ENCODE peak calls at places on chromosome 7, in six cellular contexts. N is neural crest cell, R is pancreas, M is type B pancreatic cell, H is HFFc6, I is astrocyte of the spinal cord. O is an unnamed sample.

GRCh38 chr7:44700322-44700721 is 48.3 kb upstream of the ZMIZ2 start:
- DNase-seq in N (no peak), R (no peak), M (no peak), H (no peak), I (no peak), O (no peak)

GRCh38 chr7:128740996-128741395 is 1.8 kb downstream of the CALU start:
- DNase-seq in N (no peak), R (no peak), M (no peak), H (no peak), I (peak; percentile 46), O (no peak)

GRCh38 chr7:114979388-114979787 is 57.5 kb downstream of the MDFIC start:
- DNase-seq in N (no peak), R (peak; percentile 61), M (no peak), H (no peak), I (peak; percentile 61), O (peak; percentile 13)

GRCh38 chr7:108124820-108125219 is 5.3 kb downstream of the LAMB4 start:
- DNase-seq in N (no peak), R (no peak), M (no peak), H (no peak), I (no peak), O (no peak)

GRCh38 chr7:73770002-73770859 is at the start of gene CLDN3:
- DNase-seq in N (no peak), R (peak; percentile 98), M (peak; percentile 77), H (no peak), I (no peak), O (no peak)

GRCh38 chr7:3234851-3235250 is 66.2 kb upstream of the SDK1 start:
- DNase-seq in N (no peak), R (no peak), M (peak; percentile 10), H (no peak), I (no peak), O (no peak)

GRCh38 chr7:142752376-142753225 is 3.3 kb downstream of the PRSS1 start:
- DNase-seq in N (no peak), R (no peak), M (no peak), H (no peak), I (no peak), O (no peak)

GRCh38 chr7:3912291-3912690 is 611.2 kb downstream of the SDK1 start:
- DNase-seq in N (no peak), R (no peak), M (no peak), H (no peak), I (no peak), O (no peak)

GRCh38 chr7:145862212-145862611 is 254.4 kb upstream of the CNTNAP2 start:
- DNase-seq in N (no peak), R (no peak), M (no peak), H (no peak), I (no peak), O (no peak)

GRCh38 chr7:47293884-47294568 is 287.9 kb downstream of the TNS3 start:
- DNase-seq in N (no peak), R (no peak), M (no peak), H (peak; percentile 76), I (no peak), O (peak; percentile 44)

GRCh38 chr7:12729112-12729511 is 41.7 kb downstream of the ARL4A start:
- DNase-seq in N (no peak), R (peak; percentile 23), M (no peak), H (no peak), I (peak; percentile 65), O (peak; percentile 88)

GRCh38 chr7:47937065-47937687 is 11.1 kb downstream of the PKD1L1 start:
- DNase-seq in N (no peak), R (no peak), M (no peak), H (no peak), I (peak; percentile 43), O (no peak)

GRCh38 chr7:2730846-2731770 is 43.1 kb downstream of the AMZ1 start:
- DNase-seq in N (no peak), R (no peak), M (peak; percentile 61), H (no peak), I (no peak), O (no peak)

GRCh38 chr7:47520408-47520807 is 61.5 kb downstream of the TNS3 start:
- DNase-seq in N (no peak), R (no peak), M (no peak), H (peak; percentile 13), I (peak; percentile 77), O (peak; percentile 51)

GRCh38 chr7:89837515-89837914 is 316.8 kb upstream of the STEAP1 start:
- DNase-seq in N (no peak), R (no peak), M (no peak), H (no peak), I (peak; percentile 73), O (no peak)

GRCh38 chr7:16479587-16479986 is 14.0 kb upstream of the SOSTDC1 start:
- DNase-seq in N (no peak), R (no peak), M (no peak), H (no peak), I (no peak), O (no peak)

GRCh38 chr7:158396982-158397862 is 190.4 kb downstream of the PTPRN2 start:
- DNase-seq in N (no peak), R (no peak), M (no peak), H (no peak), I (no peak), O (no peak)

GRCh38 chr7:113710310-113711106 is 208.3 kb downstream of the PPP1R3A start:
- DNase-seq in N (peak; percentile 45), R (peak; percentile 24), M (no peak), H (peak; percentile 75), I (peak; percentile 86), O (no peak)

GRCh38 chr7:151727579-151728285 is 149.2 kb downstream of the PRKAG2 start:
- DNase-seq in N (no peak), R (no peak), M (no peak), H (peak; percentile 98), I (peak; percentile 94), O (peak; percentile 53)

GRCh38 chr7:20834656-20835055 is 48.0 kb upstream of the SP8 start:
- DNase-seq in N (no peak), R (no peak), M (no peak), H (no peak), I (no peak), O (no peak)
- TF ChIP-seq CTCF in N (peak; percentile 46), R (no peak), M (peak; percentile 55), H (peak; percentile 33), I (no peak), O (no peak)

DNA sequence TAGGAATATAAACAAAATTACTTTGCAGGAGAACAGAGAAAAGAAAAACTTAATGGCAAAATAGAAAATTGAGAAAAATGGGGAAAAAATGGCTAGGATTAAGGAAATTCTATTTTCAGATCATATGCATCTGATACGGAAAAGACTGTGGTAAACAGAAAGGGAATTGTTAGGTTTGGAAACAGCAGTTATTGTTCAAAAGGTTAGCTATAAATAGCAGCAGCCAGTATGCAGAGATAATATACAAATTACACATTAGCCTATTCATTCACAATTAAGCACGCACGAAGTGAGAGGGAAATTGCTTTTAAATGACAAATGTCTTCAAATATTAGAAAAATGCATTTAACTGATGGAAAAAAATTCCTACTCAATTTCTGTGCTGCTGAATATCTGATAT is 224.1 kb upstream of the FAM3C start:
- DNase-seq in N (no peak), R (no peak), M (no peak), H (no peak), I (no peak), O (no peak)
- TF ChIP-seq CTCF in N (no peak), R (no peak), M (no peak), H (no peak), I (no peak), O (no peak)

DNA sequence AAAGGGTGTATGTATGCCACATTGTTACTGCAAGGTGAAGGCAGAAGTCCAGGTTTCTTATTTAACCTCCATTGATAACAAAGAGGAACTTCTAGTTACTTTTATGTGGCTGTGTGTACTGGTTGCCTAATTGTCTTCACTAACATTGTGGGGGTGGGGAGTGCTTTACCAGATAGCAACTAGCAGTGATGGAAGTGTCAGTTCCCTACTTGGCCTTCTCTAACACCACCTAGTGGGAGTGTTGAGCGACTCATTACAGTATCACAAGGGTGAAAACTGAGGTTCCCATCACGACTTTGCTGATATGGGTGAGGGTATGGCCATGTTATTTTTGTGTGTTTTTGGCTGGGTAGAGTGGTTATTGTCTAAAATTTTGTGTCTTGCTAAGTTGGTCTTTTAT is 274.4 kb downstream of the THSD7A start:
- DNase-seq in N (no peak), R (no peak), M (no peak), H (no peak), I (no peak), O (no peak)
- TF ChIP-seq CTCF in N (peak; percentile 29), R (no peak), M (peak; percentile 44), H (no peak), I (peak; percentile 32), O (no peak)

GRCh38 chr7:135510603-135511183 is 791 bp upstream of the CNOT4 start:
- DNase-seq in N (peak; percentile 1), R (no peak), M (no peak), H (peak; percentile 33), I (peak; percentile 35), O (no peak)
- TF ChIP-seq CTCF in N (no peak), R (no peak), M (no peak), H (peak; percentile 36), I (peak; percentile 17), O (no peak)

GRCh38 chr7:19982841-19983835 is 209.7 kb upstream of the TMEM196 start:
- DNase-seq in N (peak; percentile 11), R (no peak), M (no peak), H (peak; percentile 15), I (peak; percentile 82), O (no peak)
- TF ChIP-seq CTCF in N (peak; percentile 51), R (no peak), M (peak; percentile 66), H (peak; percentile 49), I (peak; percentile 51), O (peak; percentile 23)

DNA sequence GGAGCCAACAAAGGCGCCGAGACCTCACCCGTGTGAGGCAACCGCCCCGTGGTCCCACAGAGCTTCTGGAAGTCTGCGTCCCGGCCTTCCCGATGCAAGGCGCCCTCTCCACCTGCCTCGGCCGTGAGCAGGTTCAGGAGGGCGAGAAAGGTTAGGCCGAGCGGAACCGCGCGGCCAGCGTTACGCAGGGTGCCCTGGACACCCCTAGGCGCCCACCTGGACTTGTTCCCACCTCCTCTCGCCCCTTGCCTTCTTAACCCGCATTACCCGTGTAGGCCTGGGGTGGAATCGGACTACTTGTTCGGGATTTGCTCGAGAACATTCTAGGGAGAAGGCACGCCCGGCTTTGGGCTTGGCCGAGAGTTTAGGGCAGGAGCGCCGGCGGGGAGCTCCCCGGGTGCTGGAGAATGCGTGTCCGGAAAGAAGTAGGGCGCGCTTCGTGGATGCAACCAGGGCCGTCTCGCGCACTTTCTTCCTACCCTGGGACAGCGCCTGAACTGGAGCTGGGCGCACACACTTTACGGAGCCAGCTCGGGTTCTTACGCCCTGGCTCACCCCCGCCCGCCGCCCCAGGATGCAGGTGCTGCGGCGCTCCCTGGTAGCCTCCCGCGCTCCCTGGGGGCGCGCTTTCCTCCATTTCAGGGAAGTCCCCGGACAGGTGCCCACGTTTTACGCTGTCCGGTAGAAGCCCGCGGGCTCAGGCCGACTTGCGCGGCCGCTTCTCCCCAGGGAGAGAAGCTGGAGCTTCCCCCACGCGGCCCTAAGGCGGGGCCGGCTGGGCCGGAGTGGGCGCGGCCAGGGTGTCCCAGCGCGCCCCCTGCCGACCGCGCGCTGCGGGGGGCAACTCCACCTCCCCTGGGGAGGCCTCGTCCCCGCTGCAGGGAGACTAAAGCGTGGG is 74.5 kb downstream of the INSIG1 start:
- DNase-seq in N (no peak), R (no peak), M (no peak), H (no peak), I (no peak), O (no peak)
- TF ChIP-seq CTCF in N (no peak), R (no peak), M (peak; percentile 42), H (peak; percentile 65), I (peak; percentile 2), O (peak; percentile 44)